ENCODE peak calls at places on chromosomes 1 and 21, in five cellular contexts. H, B, Q, W and Z are unnamed samples.

GRCh38 chr1:94254073-94254810 is 16.9 kb upstream of the ARHGAP29 start:
- DNase-seq in H (no peak), B (no peak), Q (no peak), W (no peak), Z (no peak)

GRCh38 chr1:108722292-108722691 is 9.6 kb downstream of the FNDC7 start:
- DNase-seq in H (no peak), B (no peak), Q (no peak), W (no peak), Z (no peak)

GRCh38 chr1:31299365-31299764 is 2.5 kb downstream of the ZCCHC17 start:
- DNase-seq in H (no peak), B (no peak), Q (no peak), W (no peak), Z (no peak)

GRCh38 chr1:196466656-196467055 is 141.6 kb downstream of the KCNT2 start:
- DNase-seq in H (no peak), B (no peak), Q (no peak), W (no peak), Z (no peak)

GRCh38 chr1:226357416-226357815 is 48.5 kb upstream of the LIN9 start:
- DNase-seq in H (no peak), B (no peak), Q (no peak), W (no peak), Z (no peak)

GRCh38 chr1:101314244-101314643 is 77.4 kb downstream of the S1PR1 start:
- DNase-seq in H (no peak), B (no peak), Q (peak; percentile 64), W (no peak), Z (no peak)

GRCh38 chr1:119779869-119780356 is 11.2 kb upstream of the HMGCS2 start:
- DNase-seq in H (no peak), B (no peak), Q (no peak), W (no peak), Z (no peak)

GRCh38 chr1:230314142-230314470 is 112.0 kb downstream of the PGBD5 start:
- DNase-seq in H (no peak), B (no peak), Q (no peak), W (no peak), Z (no peak)

GRCh38 chr1:68651115-68651514 is 154.2 kb upstream of the DEPDC1 start:
- DNase-seq in H (no peak), B (no peak), Q (no peak), W (no peak), Z (no peak)

GRCh38 chr1:151371340-151371739 is 1.2 kb downstream of the SELENBP1 start:
- DNase-seq in H (no peak), B (no peak), Q (no peak), W (no peak), Z (no peak)

GRCh38 chr1:10252508-10252907 is 42.1 kb downstream of the KIF1B start:
- DNase-seq in H (peak; percentile 18), B (no peak), Q (no peak), W (no peak), Z (no peak)

GRCh38 chr21:15967661-15968060 is 237.9 kb downstream of the USP25 start:
- DNase-seq in H (no peak), B (no peak), Q (no peak), W (no peak), Z (no peak)

GRCh38 chr1:203131548-203132200 is 4.1 kb downstream of the ADORA1 start:
- DNase-seq in H (no peak), B (no peak), Q (no peak), W (no peak), Z (no peak)

GRCh38 chr1:6105218-6105679 is 59.6 kb downstream of the KCNAB2 start:
- DNase-seq in H (no peak), B (no peak), Q (no peak), W (no peak), Z (no peak)

GRCh38 chr1:8370046-8370881 is 52.4 kb downstream of the SLC45A1 start:
- DNase-seq in H (no peak), B (no peak), Q (no peak), W (no peak), Z (no peak)

GRCh38 chr1:247456914-247457638 is 828 bp downstream of the OR2B11 start:
- DNase-seq in H (no peak), B (no peak), Q (no peak), W (no peak), Z (no peak)

GRCh38 chr1:51444096-51444495 is 75.0 kb downstream of the EPS15 start:
- DNase-seq in H (no peak), B (no peak), Q (no peak), W (no peak), Z (no peak)

GRCh38 chr1:246782120-246782900 is 58.1 kb downstream of the SCCPDH start:
- DNase-seq in H (no peak), B (no peak), Q (no peak), W (no peak), Z (no peak)

GRCh38 chr1:187949567-187949966 is 1120.8 kb downstream of the PLA2G4A start:
- DNase-seq in H (no peak), B (no peak), Q (no peak), W (no peak), Z (no peak)

GRCh38 chr21:28900481-28900880 is 92.2 kb downstream of the LTN1 start:
- DNase-seq in H (no peak), B (no peak), Q (no peak), W (no peak), Z (no peak)

GRCh38 chr1:102834688-102835320 is 273.5 kb downstream of the COL11A1 start:
- DNase-seq in H (no peak), B (no peak), Q (no peak), W (no peak), Z (no peak)

GRCh38 chr1:207097871-207098324 is 6.1 kb upstream of the C4BPA start:
- DNase-seq in H (no peak), B (no peak), Q (peak; percentile 59), W (no peak), Z (no peak)

GRCh38 chr1:167881069-167881468 is 32.9 kb downstream of the ADCY10 start:
- DNase-seq in H (no peak), B (no peak), Q (no peak), W (no peak), Z (no peak)

GRCh38 chr1:192844360-192844759 is 35.5 kb downstream of the RGS2 start:
- DNase-seq in H (no peak), B (no peak), Q (no peak), W (no peak), Z (no peak)

GRCh38 chr1:74506311-74506710 is 6.1 kb downstream of the LRRC53 start:
- DNase-seq in H (peak; percentile 41), B (no peak), Q (no peak), W (no peak), Z (no peak)

GRCh38 chr1:44881011-44881632 is 38.1 kb upstream of the PTCH2 start:
- DNase-seq in H (no peak), B (no peak), Q (no peak), W (no peak), Z (no peak)

GRCh38 chr1:15004396-15004795 is 149.2 kb upstream of the TMEM51 start:
- DNase-seq in H (no peak), B (no peak), Q (no peak), W (no peak), Z (no peak)

GRCh38 chr1:64948905-64949833 is 17.2 kb downstream of the JAK1 start:
- DNase-seq in H (no peak), B (no peak), Q (peak; percentile 78), W (no peak), Z (no peak)

GRCh38 chr1:205430631-205431305 is 8.9 kb upstream of the LEMD1 start:
- DNase-seq in H (peak; percentile 85), B (peak; percentile 76), Q (peak; percentile 57), W (peak; percentile 29), Z (peak; percentile 88)

GRCh38 chr1:28343405-28343804 is 14.6 kb downstream of the MED18 start:
- DNase-seq in H (no peak), B (no peak), Q (no peak), W (no peak), Z (no peak)

GRCh38 chr1:12179111-12179519 is 12.3 kb downstream of the TNFRSF1B start:
- DNase-seq in H (no peak), B (no peak), Q (peak; percentile 90), W (peak; percentile 70), Z (no peak)